ENCODE peak calls at places on chromosomes 4 and X, in five cellular contexts. K, M, E, C and V are unnamed samples.
A peak's percentile ranks its signal among the peaks of the same experiment; 100 is the strongest.

GRCh38 chr4:121062466-121062975 is 9.8 kb downstream of the NDNF start:
- DNase-seq in K (no peak), M (no peak), E (no peak), C (no peak), V (no peak)

GRCh38 chr4:73520821-73521220 is 39.3 kb downstream of the AFM start:
- DNase-seq in K (no peak), M (no peak), E (no peak), C (no peak), V (no peak)

GRCh38 chrX:66889418-66889817 is 250.5 kb upstream of the EDA2R start:
- DNase-seq in K (no peak), M (no peak), E (no peak), C (no peak), V (no peak)

GRCh38 chr4:4302001-4302400 is 11.9 kb downstream of the ZBTB49 start:
- DNase-seq in K (no peak), M (no peak), E (no peak), C (no peak), V (peak; percentile 2)

GRCh38 chr4:1204828-1205591 is 32.6 kb upstream of the SPON2 start:
- DNase-seq in K (peak; percentile 54), M (peak; percentile 10), E (peak; percentile 36), C (peak; percentile 94), V (peak; percentile 67)

GRCh38 chr4:337932-338758 is 531 bp downstream of the ZNF141 start:
- DNase-seq in K (peak; percentile 81), M (peak; percentile 34), E (peak; percentile 77), C (peak; percentile 68), V (peak; percentile 77)

GRCh38 chr4:7978907-7979651 is 39.4 kb upstream of the AFAP1 start:
- DNase-seq in K (peak; percentile 51), M (no peak), E (no peak), C (peak; percentile 71), V (no peak)

GRCh38 chr4:38600575-38600974 is 63.4 kb upstream of the KLF3 start:
- DNase-seq in K (no peak), M (no peak), E (no peak), C (no peak), V (no peak)

GRCh38 chr4:25873632-25874129 is 10.9 kb upstream of the SEL1L3 start:
- DNase-seq in K (no peak), M (no peak), E (no peak), C (no peak), V (no peak)

GRCh38 chr4:177455591-177455990 is 13.4 kb upstream of the AGA start:
- DNase-seq in K (no peak), M (no peak), E (no peak), C (no peak), V (no peak)

GRCh38 chr4:4845027-4845426 is 14.4 kb upstream of the MSX1 start:
- DNase-seq in K (peak; percentile 50), M (no peak), E (peak; percentile 15), C (no peak), V (no peak)

GRCh38 chr4:54728342-54728741 is 70.6 kb downstream of the KIT start:
- DNase-seq in K (no peak), M (no peak), E (no peak), C (no peak), V (no peak)
- TF ChIP-seq CTCF in K (no peak), M (no peak), E (no peak), C (no peak), V (no peak)

GRCh38 chr4:83083925-83084475 is 30.5 kb downstream of the PLAC8 start:
- DNase-seq in K (no peak), M (no peak), E (no peak), C (no peak), V (no peak)
- TF ChIP-seq CTCF in K (no peak), M (no peak), E (no peak), C (no peak), V (no peak)

GRCh38 chrX:15566244-15566643 is 34.5 kb downstream of the ACE2 start:
- DNase-seq in K (no peak), M (no peak), E (no peak), C (no peak), V (no peak)

GRCh38 chrX:15567886-15568616 is 32.7 kb downstream of the ACE2 start:
- DNase-seq in K (no peak), M (no peak), E (no peak), C (no peak), V (no peak)

GRCh38 chrX:15563056-15563455 is 37.7 kb downstream of the ACE2 start:
- DNase-seq in K (no peak), M (no peak), E (no peak), C (peak; percentile 55), V (no peak)

GRCh38 chrX:15567267-15567666 is 33.5 kb downstream of the ACE2 start:
- DNase-seq in K (no peak), M (no peak), E (no peak), C (no peak), V (no peak)

DNA sequence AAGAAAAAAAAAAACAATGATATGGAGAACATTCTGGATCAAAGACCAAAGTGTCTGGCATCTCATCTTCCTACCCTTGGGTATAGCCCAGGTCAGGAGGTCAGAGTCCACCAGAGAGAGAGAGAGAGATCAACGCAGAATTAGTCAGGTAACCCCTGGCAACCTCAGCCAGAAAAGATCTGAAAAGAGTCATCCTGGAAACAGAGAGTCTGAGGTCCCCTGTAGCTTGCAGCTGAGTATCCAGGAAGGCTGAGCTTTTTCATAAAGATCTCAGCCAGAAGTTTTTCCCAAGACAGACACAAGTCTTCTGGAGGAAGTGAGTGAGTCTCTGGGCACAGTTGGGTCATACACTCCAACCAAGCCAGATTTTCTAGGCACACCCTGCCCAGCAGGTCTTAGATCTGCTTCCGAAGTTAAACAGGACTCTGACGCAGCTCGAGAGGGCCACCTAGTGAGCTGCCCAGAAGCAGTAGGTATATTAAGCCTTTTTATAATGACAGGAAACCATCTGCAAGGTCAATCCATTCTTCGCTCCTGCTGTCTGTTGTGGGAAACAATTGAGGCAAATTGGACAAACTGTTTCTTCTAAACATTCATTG is 35.7 kb downstream of the ACE2 start:
- DNase-seq in K (peak; percentile 54), M (peak; percentile 73), E (peak; percentile 60), C (peak; percentile 67), V (no peak)
- TF ChIP-seq CTCF in K (peak; percentile 56), M (peak; percentile 67), E (no peak), C (peak; percentile 6), V (peak; percentile 72)

GRCh38 chr4:82599336-82599735 is 37.5 kb upstream of the TMEM150C start:
- DNase-seq in K (no peak), M (peak; percentile 9), E (no peak), C (no peak), V (no peak)
- TF ChIP-seq CTCF in K (no peak), M (no peak), E (no peak), C (no peak), V (peak; percentile 21)

GRCh38 chr4:186102931-186103330 is 1.6 kb upstream of the FAM149A start:
- DNase-seq in K (no peak), M (no peak), E (no peak), C (no peak), V (no peak)

GRCh38 chr4:186108391-186108790 is 3.9 kb downstream of the FAM149A start:
- DNase-seq in K (no peak), M (no peak), E (no peak), C (no peak), V (no peak)

GRCh38 chr4:186104114-186104894 is at the start of gene FAM149A:
- DNase-seq in K (no peak), M (peak; percentile 91), E (peak; percentile 68), C (peak; percentile 87), V (no peak)

GRCh38 chr4:186105721-186106335 is 1.3 kb downstream of the FAM149A start:
- DNase-seq in K (no peak), M (peak; percentile 74), E (no peak), C (no peak), V (no peak)

GRCh38 chr4:186104895-186105720 is 604 bp downstream of the FAM149A start:
- DNase-seq in K (no peak), M (peak; percentile 35), E (peak; percentile 65), C (peak; percentile 54), V (no peak)
- TF ChIP-seq CTCF in K (no peak), M (peak; percentile 0), E (no peak), C (no peak), V (no peak)

GRCh38 chr4:41245983-41246382 is 10.7 kb upstream of the UCHL1 start:
- DNase-seq in K (no peak), M (no peak), E (no peak), C (no peak), V (no peak)
- TF ChIP-seq CTCF in K (no peak), M (no peak), E (no peak), C (no peak), V (no peak)

GRCh38 chr4:77344784-77345183 is 187.8 kb downstream of the CCNG2 start:
- DNase-seq in K (no peak), M (no peak), E (no peak), C (no peak), V (no peak)
- TF ChIP-seq CTCF in K (no peak), M (no peak), E (no peak), C (no peak), V (no peak)

GRCh38 chr4:110344165-110344564 is 131.8 kb upstream of the ENPEP start:
- DNase-seq in K (no peak), M (no peak), E (no peak), C (no peak), V (no peak)
- TF ChIP-seq CTCF in K (peak; percentile 26), M (peak; percentile 11), E (no peak), C (no peak), V (peak; percentile 71)